ENCODE peak calls at places on chromosomes 12 and 14, in nine cellular contexts. K is NCI-H226; A is CD4-positive, alpha-beta memory T cell; C is Panc1; M is astrocyte of the spinal cord; D is EH; R is posterior cingulate gyrus; G is ecto neural progenitor cell; N is tibial nerve. I is an unnamed sample.

GRCh38 chr12:42696424-42697149 is 107.0 kb upstream of the PRICKLE1 start:
- DNase-seq in M (peak), K (peak), A (no peak), G (no peak), N (peak), C (no peak), R (no peak), D (no peak), I (peak)

GRCh38 chr14:94536836-94537235 is 24.4 kb upstream of the SERPINA4 start:
- DNase-seq in N (no peak), D (peak), K (no peak), A (no peak), R (no peak), G (no peak), C (no peak), M (peak), I (no peak)

GRCh38 chr12:119802472-119802871 is 74.6 kb downstream of the CIT start:
- DNase-seq in G (no peak), C (no peak), R (peak), A (no peak), N (peak), M (peak), K (no peak), D (peak), I (peak)

GRCh38 chr12:131808744-131809371 is 19.3 kb upstream of the MMP17 start:
- DNase-seq in N (no peak), A (no peak), M (no peak), K (no peak), G (no peak), R (no peak), C (no peak), D (no peak), I (no peak)

GRCh38 chr14:91947196-91948184 is at the start of gene FBLN5:
- DNase-seq in M (peak), N (peak), G (peak), A (peak), D (peak), K (peak), R (peak), C (no peak), I (peak)

GRCh38 chr14:94773682-94774211 is 3.8 kb upstream of the GSC start:
- DNase-seq in R (no peak), N (no peak), A (no peak), K (no peak), C (no peak), D (no peak), M (no peak), G (peak), I (no peak)

GRCh38 chr12:106681210-106681609 is 93.3 kb upstream of the RIC8B start:
- DNase-seq in A (no peak), D (no peak), M (no peak), N (no peak), R (no peak), G (peak), C (no peak), K (no peak), I (no peak)

GRCh38 chr12:30358113-30358512 is 337.6 kb downstream of the IPO8 start:
- DNase-seq in C (no peak), R (no peak), D (no peak), M (no peak), G (no peak), K (no peak), A (no peak), N (no peak), I (no peak)

GRCh38 chr14:105023791-105024480 is 3.1 kb upstream of the CDCA4 start:
- DNase-seq in A (no peak), G (no peak), M (peak), R (no peak), C (peak), N (no peak), K (peak), D (peak), I (peak)

GRCh38 chr12:29681370-29681769 is 102.4 kb downstream of the TMTC1 start:
- DNase-seq in R (no peak), M (no peak), K (no peak), N (no peak), C (no peak), A (no peak), D (no peak), G (no peak), I (no peak)

GRCh38 chr12:110647669-110648068 is 33.7 kb downstream of the TCTN1 start:
- DNase-seq in M (no peak), N (no peak), A (peak), G (no peak), R (no peak), D (no peak), C (no peak), K (no peak), I (no peak)

GRCh38 chr12:102730996-102731395 is 186.0 kb downstream of the PAH start:
- DNase-seq in R (no peak), K (no peak), D (no peak), G (no peak), C (no peak), M (no peak), A (no peak), N (no peak), I (no peak)

GRCh38 chr12:104942075-104942474 is 16.0 kb downstream of the SLC41A2 start:
- DNase-seq in M (no peak), C (no peak), G (no peak), D (no peak), N (no peak), R (no peak), A (no peak), K (no peak), I (peak)

GRCh38 chr12:80627773-80628172 is 79.7 kb upstream of the MYF6 start:
- DNase-seq in R (no peak), K (peak), C (no peak), D (peak), A (no peak), G (no peak), N (no peak), M (peak), I (peak)

GRCh38 chr12:11630046-11630706 is 19.3 kb upstream of the ETV6 start:
- DNase-seq in M (no peak), R (no peak), K (no peak), C (no peak), G (no peak), A (no peak), N (no peak), D (peak), I (peak)

GRCh38 chr14:84323963-84324362 is 1206.0 kb upstream of the FLRT2 start:
- DNase-seq in C (no peak), K (peak), G (no peak), R (no peak), M (no peak), D (no peak), A (no peak), N (no peak), I (no peak)

GRCh38 chr12:18655351-18655750 is 82.5 kb downstream of the PLCZ1 start:
- DNase-seq in D (no peak), C (no peak), G (no peak), N (no peak), A (no peak), R (no peak), M (no peak), K (no peak), I (no peak)

GRCh38 chr12:97061164-97061563 is 154.1 kb downstream of the NEDD1 start:
- DNase-seq in G (no peak), M (no peak), N (no peak), D (no peak), R (no peak), A (no peak), K (no peak), C (no peak), I (no peak)

GRCh38 chr14:61454545-61454944 is 133.2 kb downstream of the PRKCH start:
- DNase-seq in A (no peak), C (no peak), R (no peak), N (no peak), M (no peak), K (no peak), G (no peak), D (no peak), I (peak)

GRCh38 chr14:60981626-60982455 is 796 bp downstream of the SLC38A6 start:
- DNase-seq in G (no peak), C (no peak), D (peak), K (peak), M (peak), R (no peak), A (no peak), N (no peak), I (peak)